ENCODE peak calls at places on chromosomes 5 and 9, in eight cellular contexts. A is NCI-H2227 treated with DMSO at 0.1 percent for 48 hours, N is osteocyte, X is AG09309, K is mucosa of descending colon, W is tibial nerve, Q is GM23248, I is iris pigment epithelial cell. Y is an unnamed sample.

GRCh38 chr5:151469386-151469785 is 22.0 kb downstream of the SLC36A1 start:
- DNase-seq in Q (peak), A (no peak), N (no peak), W (no peak), K (no peak), X (no peak), I (peak), Y (no peak)

GRCh38 chr9:8874482-8874881 is 1074.9 kb upstream of the DMAC1 start:
- DNase-seq in N (no peak), W (no peak), A (no peak), K (no peak), Q (no peak), X (no peak), I (no peak), Y (no peak)

GRCh38 chr5:133392448-133392847 is 219.9 kb downstream of the FSTL4 start:
- DNase-seq in K (no peak), X (no peak), Q (no peak), A (no peak), W (no peak), N (no peak), I (no peak), Y (no peak)

GRCh38 chr9:1837453-1838084 is 177.6 kb upstream of the SMARCA2 start:
- DNase-seq in W (no peak), Q (peak), X (no peak), N (no peak), I (peak), A (no peak), K (peak), Y (no peak)

GRCh38 chr9:132350861-132351315 is 3.9 kb downstream of the SETX start:
- DNase-seq in N (no peak), X (no peak), W (no peak), I (peak), Q (peak), K (peak), A (no peak), Y (no peak)

GRCh38 chr5:143229426-143229895 is 174.0 kb downstream of the NR3C1 start:
- DNase-seq in W (no peak), A (no peak), K (no peak), I (no peak), Q (no peak), X (no peak), N (no peak), Y (no peak)

GRCh38 chr5:31637851-31638250 is 1.1 kb upstream of the PDZD2 start:
- DNase-seq in X (no peak), W (no peak), I (no peak), A (no peak), N (no peak), K (no peak), Q (no peak), Y (no peak)

GRCh38 chr5:72160299-72160698 is 53.0 kb downstream of the MAP1B start:
- DNase-seq in A (no peak), X (no peak), Q (peak), K (no peak), I (peak), W (no peak), N (no peak), Y (no peak)

GRCh38 chr9:27473135-27473534 is 51.0 kb upstream of the IFNK start:
- DNase-seq in A (no peak), K (peak), Q (peak), I (peak), X (no peak), N (no peak), W (no peak), Y (no peak)

GRCh38 chr5:61163905-61164304 is 1.6 kb upstream of the SMIM15 start:
- DNase-seq in Q (no peak), A (no peak), X (no peak), I (no peak), W (no peak), K (no peak), N (no peak), Y (no peak)

GRCh38 chr5:160548949-160549665 is 127.5 kb downstream of the PTTG1 start:
- DNase-seq in N (no peak), K (no peak), X (peak), Q (peak), W (no peak), I (no peak), A (no peak), Y (no peak)

GRCh38 chr5:127840198-127840524 is 137.0 kb downstream of the CCDC192 start:
- DNase-seq in N (no peak), I (no peak), A (no peak), X (no peak), W (no peak), K (no peak), Q (no peak), Y (no peak)

GRCh38 chr9:70805953-70806352 is 315.5 kb downstream of the TRPM3 start:
- DNase-seq in I (no peak), A (no peak), W (no peak), X (no peak), Q (no peak), N (no peak), K (no peak), Y (no peak)

GRCh38 chr9:127158995-127159801 is 36.8 kb upstream of the ANGPTL2 start:
- DNase-seq in K (peak), I (peak), W (peak), Q (peak), A (no peak), N (peak), X (peak), Y (no peak)

GRCh38 chr5:98927242-98927987 is 1.4 kb downstream of the CHD1 start:
- DNase-seq in W (no peak), I (peak), A (peak), X (no peak), K (peak), Q (peak), N (no peak), Y (no peak)

GRCh38 chr9:18382243-18382642 is 91.7 kb upstream of the ADAMTSL1 start:
- DNase-seq in K (no peak), N (no peak), X (no peak), Q (no peak), I (no peak), W (no peak), A (no peak), Y (no peak)

GRCh38 chr5:126778675-126779403 is 1.9 kb downstream of the LMNB1 start:
- DNase-seq in A (peak), K (no peak), W (no peak), N (no peak), I (no peak), Q (no peak), X (no peak), Y (no peak)

GRCh38 chr5:133303298-133303697 is 251.5 kb downstream of the HSPA4 start:
- DNase-seq in Q (no peak), N (no peak), I (no peak), K (no peak), A (no peak), W (no peak), X (no peak), Y (no peak)

GRCh38 chr5:138844812-138845513 is 30.2 kb downstream of the LRRTM2 start:
- DNase-seq in X (peak), N (no peak), W (no peak), A (no peak), K (no peak), Q (peak), I (peak), Y (peak)

GRCh38 chr9:4572184-4572826 is 82.0 kb downstream of the SLC1A1 start:
- DNase-seq in K (no peak), N (no peak), Q (no peak), A (no peak), W (no peak), I (no peak), X (no peak), Y (no peak)

GRCh38 chr9:101325053-101325452 is 59.8 kb downstream of the BAAT start:
- DNase-seq in A (no peak), K (no peak), N (no peak), X (no peak), Q (no peak), I (no peak), W (no peak), Y (no peak)

GRCh38 chr5:175826980-175827379 is 44.4 kb upstream of the CPLX2 start:
- DNase-seq in Q (no peak), N (no peak), I (no peak), A (no peak), W (no peak), X (no peak), K (no peak), Y (no peak)

GRCh38 chr5:179762781-179763176 is 30.2 kb downstream of the MAML1 start:
- DNase-seq in X (no peak), Q (peak), A (no peak), N (no peak), K (no peak), W (no peak), I (peak), Y (peak)

GRCh38 chr5:141677415-141677814 is 4.6 kb downstream of the ARAP3 start:
- DNase-seq in A (no peak), Q (no peak), I (no peak), K (no peak), N (no peak), X (no peak), W (no peak), Y (no peak)

GRCh38 chr5:50786073-50786472 is 119.6 kb downstream of the PARP8 start:
- DNase-seq in K (no peak), A (no peak), W (no peak), X (no peak), Q (no peak), I (no peak), N (no peak), Y (no peak)

GRCh38 chr5:172958268-172959046 is 767 bp upstream of the RPL26L1 start:
- DNase-seq in I (peak), Q (peak), X (no peak), W (peak), N (peak), A (peak), K (peak), Y (no peak)

GRCh38 chr9:35552837-35553236 is 52.2 kb upstream of the TESK1 start:
- DNase-seq in N (no peak), K (no peak), X (no peak), Q (peak), A (no peak), I (peak), W (no peak), Y (no peak)

GRCh38 chr9:93644397-93645088 is 68.2 kb downstream of the PHF2 start:
- DNase-seq in X (no peak), K (no peak), W (no peak), I (no peak), A (no peak), N (no peak), Q (no peak), Y (no peak)

GRCh38 chr9:107733530-107733907 is 243.9 kb upstream of the KLF4 start:
- DNase-seq in A (no peak), X (no peak), I (no peak), Q (peak), K (no peak), W (peak), N (no peak), Y (no peak)

GRCh38 chr9:129550199-129550839 is 70.6 kb downstream of the C9orf50 start:
- DNase-seq in Q (peak), K (peak), N (peak), I (peak), A (peak), X (peak), W (peak), Y (no peak)

GRCh38 chr9:111895996-111896941 is at the start of gene UGCG:
- DNase-seq in A (peak), W (peak), Q (peak), K (peak), N (peak), I (peak), X (peak), Y (peak)

GRCh38 chr9:132288371-132288770 is 66.4 kb downstream of the SETX start:
- DNase-seq in W (no peak), Q (peak), X (peak), A (no peak), K (no peak), N (no peak), I (peak), Y (peak)

GRCh38 chr9:76599970-76600369 is 141.0 kb downstream of the GCNT1 start:
- DNase-seq in A (no peak), N (no peak), X (no peak), I (no peak), Q (no peak), K (no peak), W (no peak), Y (no peak)

Y was measured in BJ.